ENCODE peak calls at places on chromosomes 1 and 21, in eight cellular contexts. D is heart left ventricle, O is SHP77 treated with DMSO at 0.1 percent for 48 hours, P is amniotic stem cell, M is Right ventricle myocardium superior, F is mucosa of descending colon, X is LHCN-M2, R is NCI-H1930. K is an unnamed sample.

GRCh38 chr1:41918450-41919043 is at the start of gene HIVEP3:
- DNase-seq in D (no peak), X (peak; percentile 56), P (no peak), M (no peak), R (peak; percentile 48), O (peak; percentile 69), F (no peak), K (no peak)

GRCh38 chr1:12052997-12053686 is 10.0 kb upstream of the TNFRSF8 start:
- DNase-seq in P (no peak), R (no peak), M (peak; percentile 80), F (no peak), D (peak; percentile 81), X (no peak), O (no peak), K (no peak)

GRCh38 chr1:98277111-98277510 is 356.3 kb upstream of the DPYD start:
- DNase-seq in D (no peak), F (no peak), P (no peak), R (no peak), X (peak; percentile 45), O (no peak), M (no peak), K (no peak)

GRCh38 chr21:43325968-43326367 is 101.0 kb downstream of the SIK1 start:
- DNase-seq in O (no peak), P (no peak), R (no peak), F (no peak), D (no peak), M (no peak), X (no peak), K (no peak)

GRCh38 chr1:211386931-211387330 is 60.3 kb downstream of the TRAF5 start:
- DNase-seq in R (no peak), O (no peak), D (no peak), X (no peak), F (no peak), P (no peak), M (no peak), K (no peak)

GRCh38 chr1:79599257-79599656 is 592.7 kb upstream of the ADGRL4 start:
- DNase-seq in X (no peak), O (no peak), D (no peak), F (no peak), R (no peak), M (no peak), P (no peak), K (no peak)

GRCh38 chr1:43288785-43289466 is 3.5 kb upstream of the C1orf210 start:
- DNase-seq in P (no peak), O (no peak), F (peak; percentile 21), M (peak; percentile 4), D (peak; percentile 7), X (no peak), R (no peak), K (no peak)

GRCh38 chr21:32337206-32337605 is 38.6 kb downstream of the MRAP start:
- DNase-seq in X (no peak), R (no peak), M (no peak), P (no peak), F (no peak), D (no peak), O (no peak), K (no peak)

GRCh38 chr1:11158720-11159321 is 30.3 kb upstream of the ANGPTL7 start:
- DNase-seq in P (peak; percentile 92), O (no peak), X (peak; percentile 88), M (no peak), R (no peak), F (no peak), D (no peak), K (no peak)

GRCh38 chr21:14836950-14837349 is 227.8 kb downstream of the NRIP1 start:
- DNase-seq in D (no peak), P (peak; percentile 23), R (no peak), M (no peak), O (no peak), F (no peak), X (peak; percentile 31), K (no peak)

GRCh38 chr1:119711804-119712341 is at the start of gene PHGDH:
- DNase-seq in F (peak; percentile 67), P (peak; percentile 82), O (peak; percentile 77), D (peak; percentile 75), R (peak; percentile 24), X (peak; percentile 76), M (peak; percentile 82), K (peak; percentile 83)

GRCh38 chr1:97414682-97415312 is 506.0 kb downstream of the DPYD start:
- DNase-seq in D (no peak), X (no peak), M (no peak), O (no peak), P (no peak), R (no peak), F (no peak), K (no peak)

GRCh38 chr1:27275686-27276085 is 41.3 kb downstream of the WDTC1 start:
- DNase-seq in P (no peak), R (no peak), D (no peak), O (no peak), F (no peak), X (no peak), M (no peak), K (no peak)

GRCh38 chr1:116466810-116467557 is 93.9 kb downstream of the ATP1A1 start:
- DNase-seq in R (no peak), F (no peak), D (no peak), X (no peak), M (no peak), O (no peak), P (no peak), K (no peak)

GRCh38 chr1:69915347-69915746 is 290.0 kb downstream of the LRRC40 start:
- DNase-seq in P (no peak), R (no peak), F (no peak), X (no peak), M (no peak), O (no peak), D (no peak), K (no peak)

GRCh38 chr1:106523448-106523847 is 533.0 kb upstream of the PRMT6 start:
- DNase-seq in R (no peak), M (no peak), P (no peak), O (no peak), X (no peak), F (no peak), D (no peak), K (no peak)

GRCh38 chr21:36658926-36659325 is 40.0 kb upstream of the SIM2 start:
- DNase-seq in O (no peak), F (no peak), R (no peak), P (no peak), D (no peak), M (no peak), X (no peak), K (no peak)

GRCh38 chr1:34426325-34426896 is 249.7 kb downstream of the C1orf94 start:
- DNase-seq in O (no peak), D (no peak), P (no peak), X (no peak), M (no peak), F (no peak), R (no peak), K (no peak)

GRCh38 chr1:3151456-3151855 is 82.5 kb downstream of the PRDM16 start:
- DNase-seq in O (no peak), D (no peak), P (no peak), M (no peak), X (no peak), R (no peak), F (no peak), K (no peak)

GRCh38 chr1:172902861-172903381 is 147.8 kb downstream of the TNFSF18 start:
- DNase-seq in X (peak; percentile 90), P (peak; percentile 46), F (no peak), O (no peak), R (no peak), M (no peak), D (no peak), K (no peak)

GRCh38 chr1:82227696-82228095 is 427.0 kb downstream of the ADGRL2 start:
- DNase-seq in M (no peak), D (no peak), O (no peak), P (no peak), F (no peak), R (no peak), X (peak; percentile 24), K (no peak)

GRCh38 chr21:41636636-41637625 is 129.0 kb upstream of the TMPRSS2 start:
- DNase-seq in D (no peak), F (no peak), X (no peak), R (no peak), O (no peak), M (no peak), P (no peak), K (no peak)

GRCh38 chr1:214449371-214449770 is 102.0 kb downstream of the PTPN14 start:
- DNase-seq in P (no peak), M (no peak), R (no peak), O (no peak), F (no peak), X (no peak), D (no peak), K (no peak)

GRCh38 chr1:31943546-31944184 is 5.5 kb upstream of the PTP4A2 start:
- DNase-seq in O (no peak), D (no peak), P (no peak), R (no peak), X (no peak), F (no peak), M (no peak), K (no peak)

GRCh38 chr1:170881268-170882265 is 53.8 kb upstream of the MROH9 start:
- DNase-seq in M (no peak), P (peak; percentile 45), F (no peak), O (peak; percentile 19), X (peak; percentile 61), R (peak; percentile 18), D (no peak), K (no peak)

GRCh38 chr1:165144757-165145397 is 211.6 kb downstream of the LMX1A start:
- DNase-seq in R (peak; percentile 34), D (peak; percentile 30), F (no peak), X (peak; percentile 42), M (no peak), P (peak; percentile 24), O (peak; percentile 8), K (peak; percentile 60)

GRCh38 chr1:153397924-153398651 is 7.2 kb upstream of the S100A8 start:
- DNase-seq in D (no peak), O (no peak), F (no peak), P (no peak), X (no peak), R (no peak), M (no peak), K (no peak)